ENCODE peak calls at places on chromosomes 3 and 15, in six cellular contexts. H is tibial nerve; S is heart right ventricle; T is transverse colon; K is CD8-positive, alpha-beta T cell; F is lower lobe of right lung. I is an unnamed sample.

GRCh38 chr3:135138776-135139175 is 343.7 kb downstream of the EPHB1 start:
- DNase-seq in F (no peak), K (no peak), T (no peak), H (no peak), S (no peak), I (no peak)

GRCh38 chr3:122468896-122469533 is 45.7 kb downstream of the KPNA1 start:
- DNase-seq in F (no peak), T (no peak), K (no peak), S (no peak), H (no peak), I (no peak)

GRCh38 chr3:111662012-111662411 is 66.9 kb upstream of the ZBED2 start:
- DNase-seq in T (no peak), H (no peak), S (no peak), F (no peak), K (no peak), I (no peak)

GRCh38 chr15:89766357-89767311 is 9.5 kb upstream of the MESP2 start:
- DNase-seq in F (no peak), K (no peak), S (peak), T (no peak), H (no peak), I (peak)

GRCh38 chr3:53941174-53941573 is 49.5 kb upstream of the SELENOK start:
- DNase-seq in S (no peak), H (no peak), F (no peak), T (no peak), K (no peak), I (no peak)

GRCh38 chr3:17116007-17116659 is 231.4 kb downstream of the PLCL2 start:
- DNase-seq in F (no peak), S (no peak), K (no peak), T (no peak), H (no peak), I (no peak)

GRCh38 chr3:27669505-27670085 is 52.5 kb downstream of the EOMES start:
- DNase-seq in F (no peak), S (no peak), H (no peak), T (no peak), K (no peak), I (no peak)

GRCh38 chr3:109910772-109911171 is 573.4 kb upstream of the DPPA4 start:
- DNase-seq in K (no peak), T (no peak), H (no peak), S (no peak), F (no peak), I (no peak)

GRCh38 chr3:59879033-59879655 is 829.3 kb upstream of the CFAP20DC start:
- DNase-seq in K (no peak), H (no peak), T (no peak), F (no peak), S (no peak), I (no peak)

GRCh38 chr3:150292891-150293290 is 115.2 kb upstream of the TSC22D2 start:
- DNase-seq in F (no peak), H (no peak), S (no peak), T (no peak), K (no peak), I (no peak)

GRCh38 chr3:20682573-20682972 is 496.6 kb upstream of the SGO1 start:
- DNase-seq in K (no peak), H (no peak), S (no peak), T (no peak), F (no peak), I (no peak)

GRCh38 chr15:89459271-89460038 is 36.9 kb downstream of the RHCG start:
- DNase-seq in K (no peak), S (no peak), F (no peak), T (no peak), H (no peak), I (no peak)

GRCh38 chr15:58535894-58536293 is 104.1 kb downstream of the LIPC start:
- DNase-seq in H (no peak), K (no peak), F (no peak), S (no peak), T (no peak), I (no peak)

GRCh38 chr3:58628823-58629562 is 37.6 kb downstream of the FAM3D start:
- DNase-seq in K (no peak), T (peak), F (no peak), S (no peak), H (peak), I (no peak)

GRCh38 chr3:81214626-81215025 is 546.8 kb downstream of the GBE1 start:
- DNase-seq in K (no peak), H (no peak), S (no peak), F (no peak), T (no peak), I (no peak)

GRCh38 chr3:161348791-161349400 is 22.4 kb downstream of the SPTSSB start:
- DNase-seq in S (no peak), F (no peak), K (no peak), H (no peak), T (no peak), I (no peak)

GRCh38 chr3:173584093-173584833 is 186.7 kb downstream of the NLGN1 start:
- DNase-seq in S (no peak), T (no peak), H (peak), K (no peak), F (no peak), I (no peak)

GRCh38 chr3:152445227-152445626 is 176.5 kb downstream of the MBNL1 start:
- DNase-seq in H (no peak), T (no peak), F (no peak), K (no peak), S (no peak), I (no peak)

GRCh38 chr3:22269827-22270226 is 518.8 kb upstream of the ZNF385D start:
- DNase-seq in H (no peak), K (no peak), F (no peak), T (no peak), S (no peak), I (no peak)

GRCh38 chr3:38579146-38579545 is 70.3 kb downstream of the SCN5A start:
- DNase-seq in T (no peak), K (no peak), S (peak), H (no peak), F (peak), I (no peak)

GRCh38 chr15:31163769-31164572 is 62.4 kb upstream of the TRPM1 start:
- DNase-seq in T (no peak), F (no peak), H (no peak), S (no peak), K (no peak), I (no peak)

GRCh38 chr3:152205097-152205593 is 63.6 kb upstream of the MBNL1 start:
- DNase-seq in K (no peak), H (no peak), T (no peak), S (no peak), F (no peak), I (no peak)

GRCh38 chr3:23075478-23075877 is 127.6 kb upstream of the UBE2E2 start:
- DNase-seq in H (no peak), K (no peak), S (no peak), T (no peak), F (no peak), I (no peak)

GRCh38 chr3:98733778-98734281 is 29.3 kb upstream of the ST3GAL6 start:
- DNase-seq in F (peak), H (peak), K (no peak), T (peak), S (no peak), I (no peak)

GRCh38 chr15:101054991-101055390 is 135.8 kb downstream of the LRRK1 start:
- DNase-seq in F (no peak), H (peak), T (no peak), S (no peak), K (no peak), I (no peak)

GRCh38 chr3:184600685-184601377 is 39.2 kb downstream of the EPHB3 start:
- DNase-seq in K (no peak), H (no peak), T (no peak), S (no peak), F (no peak), I (no peak)

GRCh38 chr3:126343675-126344074 is 13.5 kb downstream of the KLF15 start:
- DNase-seq in H (no peak), T (peak), S (no peak), F (peak), K (no peak), I (no peak)

GRCh38 chr3:122825460-122825859 is 30.6 kb downstream of the SLC49A4 start:
- DNase-seq in H (no peak), S (no peak), K (no peak), F (no peak), T (no peak), I (no peak)

GRCh38 chr15:69794643-69795461 is 302.9 kb downstream of the TLE3 start:
- DNase-seq in K (no peak), H (peak), T (no peak), S (no peak), F (no peak), I (no peak)

GRCh38 chr3:100001514-100002270 is 112.6 kb downstream of the FILIP1L start:
- DNase-seq in F (no peak), H (no peak), T (no peak), K (no peak), S (no peak), I (no peak)

GRCh38 chr3:141403576-141403975 is 35.3 kb downstream of the ZBTB38 start:
- DNase-seq in H (no peak), T (no peak), K (no peak), S (no peak), F (no peak), I (no peak)
- H3K27ac ChIP-seq in H (peak), T (peak), K (peak), S (peak), F (peak), I (peak)

GRCh38 chr3:8610961-8611360 is 33.6 kb downstream of the SSUH2 start:
- DNase-seq in S (no peak), T (no peak), K (no peak), F (no peak), H (no peak), I (no peak)
- H3K27ac ChIP-seq in S (no peak), T (no peak), K (no peak), F (no peak), H (no peak), I (no peak)

DNA sequence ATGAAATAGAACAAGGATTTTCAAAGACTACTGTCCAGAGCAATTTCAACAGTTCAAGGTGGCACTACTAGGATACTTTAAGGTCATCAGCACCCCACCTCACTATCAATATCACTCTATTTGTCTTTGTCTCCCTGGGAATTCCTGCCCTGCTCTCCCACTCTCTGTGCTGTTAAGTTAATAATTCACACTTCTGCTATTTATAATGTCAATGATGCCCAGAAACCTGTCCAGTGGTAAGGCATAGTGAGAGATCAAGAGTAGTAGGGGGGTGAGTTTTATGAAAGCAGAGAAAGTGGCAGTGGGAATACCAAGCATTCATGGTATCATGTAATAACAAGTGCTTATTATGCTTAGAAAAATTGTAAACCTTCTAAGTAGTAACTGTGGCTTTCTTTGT is 7.3 kb downstream of the TMCO5A start:
- DNase-seq in T (no peak), K (no peak), H (no peak), S (no peak), F (no peak), I (no peak)
- H3K27ac ChIP-seq in T (no peak), K (no peak), H (no peak), S (no peak), F (no peak), I (no peak)

DNA sequence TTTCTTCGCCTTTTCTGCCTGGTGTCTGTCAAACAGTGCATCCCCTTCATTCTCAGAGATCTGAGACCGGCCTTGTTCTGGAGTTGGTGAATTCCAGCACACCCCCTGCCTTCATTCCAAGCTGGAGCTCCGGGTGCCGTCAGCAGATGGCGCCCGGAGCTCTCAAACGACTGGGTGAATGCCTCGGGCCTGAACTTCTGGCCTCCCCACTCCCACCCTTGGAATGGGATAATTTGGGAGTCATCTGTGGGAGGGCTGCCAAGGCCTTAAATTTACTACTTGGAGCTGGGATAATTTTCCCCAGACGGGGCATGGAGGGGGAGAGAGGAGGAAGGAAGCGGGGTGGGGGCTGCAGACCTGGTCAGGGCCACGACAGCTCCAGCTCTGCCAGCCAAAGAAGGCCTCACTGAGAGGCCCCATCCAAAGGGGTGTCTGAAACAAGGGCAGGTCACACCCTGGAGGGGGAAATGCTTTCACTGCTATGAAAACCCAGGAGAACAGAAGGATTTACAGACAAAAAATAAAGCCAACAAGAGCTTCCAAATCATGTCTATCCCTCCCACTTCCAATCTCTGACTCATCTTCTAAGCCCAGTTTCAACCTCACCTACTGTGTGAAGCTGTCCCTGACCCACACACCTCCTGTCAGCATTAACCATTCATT is 187.9 kb downstream of the OPA1 start:
- DNase-seq in H (peak), T (peak), F (peak), S (peak), K (no peak), I (peak)
- H3K27ac ChIP-seq in H (peak), T (no peak), F (no peak), S (no peak), K (no peak), I (no peak)

GRCh38 chr15:63042879-63043340 is 363 bp downstream of the TPM1 start:
- DNase-seq in S (no peak), F (no peak), K (no peak), H (no peak), T (no peak), I (no peak)
- H3K27ac ChIP-seq in S (peak), F (peak), K (no peak), H (peak), T (peak), I (peak)